ENCODE peak calls at places on chromosomes 1 and 21, in seven cellular contexts. D is astrocyte of the spinal cord, A is tibial nerve, Z is endodermal cell, Y is fibroblast of mammary gland, M is heart left ventricle, N is natural killer cell. O is an unnamed sample.

GRCh38 chr1:168387781-168388760 is 107.4 kb downstream of the TBX19 start:
- DNase-seq in D (no peak), A (no peak), Z (peak; percentile 55), Y (no peak), M (no peak), N (no peak), O (no peak)

GRCh38 chr1:115507256-115507589 is 134.5 kb upstream of the VANGL1 start:
- DNase-seq in D (peak; percentile 53), A (no peak), Z (peak; percentile 78), Y (peak; percentile 69), M (no peak), N (no peak), O (no peak)

GRCh38 chr1:207021139-207021861 is 11.3 kb downstream of the C1orf116 start:
- DNase-seq in D (peak; percentile 62), A (no peak), Z (no peak), Y (no peak), M (no peak), N (no peak), O (no peak)

GRCh38 chr1:95048332-95048731 is 24.4 kb downstream of the ALG14 start:
- DNase-seq in D (no peak), A (no peak), Z (no peak), Y (no peak), M (no peak), N (no peak), O (no peak)

GRCh38 chr1:59915516-59915915 is 11.1 kb downstream of the CYP2J2 start:
- DNase-seq in D (no peak), A (no peak), Z (no peak), Y (no peak), M (no peak), N (no peak), O (no peak)

GRCh38 chr1:101506541-101507164 is 269.8 kb downstream of the S1PR1 start:
- DNase-seq in D (peak; percentile 33), A (no peak), Z (peak; percentile 69), Y (peak; percentile 51), M (no peak), N (no peak), O (no peak)

GRCh38 chr1:243977104-243977503 is 74.0 kb upstream of the ZBTB18 start:
- DNase-seq in D (peak; percentile 68), A (no peak), Z (no peak), Y (peak; percentile 42), M (no peak), N (no peak), O (no peak)

GRCh38 chr1:125087247-125087646 is 3902.5 kb downstream of the SRGAP2C start:
- DNase-seq in D (no peak), A (no peak), Z (no peak), Y (no peak), M (no peak), N (no peak), O (no peak)

GRCh38 chr1:209109001-209109785 is 474.3 kb upstream of the CAMK1G start:
- DNase-seq in D (no peak), A (no peak), Z (no peak), Y (no peak), M (no peak), N (no peak), O (no peak)

GRCh38 chr1:228009116-228009827 is 2.5 kb downstream of the WNT3A start:
- DNase-seq in D (no peak), A (no peak), Z (peak; percentile 61), Y (no peak), M (no peak), N (peak; percentile 4), O (no peak)

GRCh38 chr1:42941640-42942330 is 16.9 kb downstream of the SLC2A1 start:
- DNase-seq in D (peak; percentile 85), A (no peak), Z (peak; percentile 58), Y (peak; percentile 88), M (peak; percentile 86), N (no peak), O (no peak)

GRCh38 chr21:17758703-17759102 is 60.5 kb downstream of the C21orf91 start:
- DNase-seq in D (peak; percentile 9), A (no peak), Z (no peak), Y (no peak), M (no peak), N (no peak), O (no peak)

GRCh38 chr1:8818325-8818775 is 910 bp upstream of the RERE start:
- DNase-seq in D (peak; percentile 81), A (no peak), Z (no peak), Y (peak; percentile 91), M (no peak), N (no peak), O (no peak)

GRCh38 chr21:35438643-35439404 is 389.7 kb upstream of the RUNX1 start:
- DNase-seq in D (no peak), A (no peak), Z (peak; percentile 49), Y (no peak), M (no peak), N (no peak), O (peak; percentile 46)

DNA sequence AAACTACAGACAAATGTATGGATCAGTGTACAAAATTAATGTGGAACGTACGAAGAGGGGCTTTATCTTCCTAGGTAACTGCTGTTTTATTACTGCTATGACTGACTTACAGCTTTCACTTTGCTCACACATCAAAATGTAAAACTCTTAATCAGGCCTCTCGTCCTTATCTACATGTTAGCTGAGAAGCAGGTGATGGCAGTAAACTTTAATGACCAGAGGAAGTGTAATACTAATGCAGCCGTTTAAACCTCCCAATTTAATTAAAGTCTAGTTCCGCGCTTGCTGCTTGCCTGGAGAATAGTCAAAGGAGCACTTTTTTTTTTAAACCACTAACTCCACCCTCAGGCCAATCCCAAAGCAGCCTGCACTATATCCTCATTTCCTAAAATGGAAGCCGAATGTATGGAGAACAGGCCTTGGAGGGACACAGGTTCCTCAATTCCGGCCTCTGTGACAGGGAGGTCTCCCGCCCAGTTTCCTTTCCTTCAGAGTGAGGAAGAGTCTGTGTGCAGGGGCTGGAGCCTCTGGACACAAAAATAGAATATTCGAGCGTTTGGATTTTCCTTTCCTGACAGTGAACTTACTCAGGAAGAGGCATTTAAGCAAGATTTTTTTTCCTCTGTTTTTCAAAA is 36.7 kb upstream of the RASAL2 start:
- DNase-seq in D (peak; percentile 25), A (no peak), Z (no peak), Y (peak; percentile 47), M (no peak), N (no peak), O (no peak)
- TF ChIP-seq CTCF in D (no peak), A (no peak), Z (no peak), Y (no peak), M (no peak), N (no peak), O (no peak)

GRCh38 chr1:246335126-246335525 is 172.0 kb downstream of the SMYD3 start:
- DNase-seq in D (no peak), A (no peak), Z (no peak), Y (no peak), M (no peak), N (no peak), O (no peak)
- TF ChIP-seq CTCF in D (no peak), A (no peak), Z (no peak), Y (no peak), M (no peak), N (no peak), O (no peak)

GRCh38 chr21:44846201-44846484 is 27.3 kb downstream of the PTTG1IP start:
- DNase-seq in D (peak; percentile 24), A (no peak), Z (no peak), Y (no peak), M (no peak), N (no peak), O (no peak)

GRCh38 chr21:44846485-44847260 is 26.8 kb downstream of the PTTG1IP start:
- DNase-seq in D (no peak), A (peak; percentile 49), Z (no peak), Y (peak; percentile 72), M (peak; percentile 56), N (no peak), O (peak; percentile 31)

GRCh38 chr21:44847261-44848056 is 26.0 kb downstream of the PTTG1IP start:
- DNase-seq in D (no peak), A (no peak), Z (no peak), Y (no peak), M (peak; percentile 56), N (no peak), O (peak; percentile 13)

GRCh38 chr21:44844256-44844655 is 26.4 kb upstream of the SUMO3 start:
- DNase-seq in D (no peak), A (no peak), Z (peak; percentile 72), Y (no peak), M (no peak), N (no peak), O (no peak)

DNA sequence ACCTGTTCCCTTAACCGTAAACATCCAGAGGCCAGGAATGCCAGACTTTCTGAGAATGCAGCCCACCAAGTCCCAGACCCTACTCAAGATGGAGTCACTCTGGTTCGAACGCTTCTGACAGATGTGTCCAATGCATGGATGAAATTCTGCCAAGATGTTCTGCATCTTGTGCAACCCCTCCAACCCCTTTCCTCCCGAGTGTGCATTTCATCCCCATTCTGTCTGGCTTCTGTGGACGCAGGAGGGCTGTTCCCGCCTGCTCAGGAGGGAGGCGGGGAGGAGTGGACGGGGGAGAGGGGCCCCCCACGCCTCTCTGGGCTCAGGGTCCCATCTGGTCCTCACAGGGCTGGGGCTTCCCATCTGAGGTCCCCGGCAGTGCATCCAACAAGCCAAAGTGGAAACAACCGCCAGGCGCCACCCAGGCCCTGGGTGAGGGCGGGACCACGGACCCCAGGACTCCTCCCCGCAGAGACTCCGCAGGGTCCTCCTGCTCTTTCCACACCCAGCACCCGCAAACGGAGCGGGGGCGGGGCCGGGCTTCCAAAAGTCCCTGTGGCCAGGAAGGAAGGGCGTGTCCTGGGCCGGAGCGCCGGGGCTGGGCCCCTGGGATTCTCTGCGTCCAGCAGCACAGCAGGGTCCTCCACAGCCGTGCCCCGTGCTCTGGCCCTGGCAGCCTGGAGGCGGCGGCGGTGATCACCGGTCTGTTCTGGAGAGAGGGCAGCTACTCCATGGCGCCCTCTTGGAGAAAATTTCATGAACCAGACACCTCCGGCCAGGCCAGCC is 27.7 kb upstream of the SUMO3 start:
- DNase-seq in D (peak; percentile 48), A (peak; percentile 21), Z (peak; percentile 95), Y (peak; percentile 49), M (peak; percentile 89), N (peak; percentile 41), O (peak; percentile 26)
- TF ChIP-seq CTCF in D (peak; percentile 60), A (no peak), Z (peak; percentile 73), Y (peak; percentile 34), M (peak; percentile 50), N (no peak), O (no peak)

GRCh38 chr1:217433664-217434063 is 197.2 kb downstream of the GPATCH2 start:
- DNase-seq in D (no peak), A (no peak), Z (no peak), Y (no peak), M (no peak), N (no peak), O (no peak)

GRCh38 chr1:217432339-217432738 is 198.6 kb downstream of the GPATCH2 start:
- DNase-seq in D (no peak), A (no peak), Z (no peak), Y (no peak), M (no peak), N (no peak), O (no peak)

GRCh38 chr1:217435159-217435558 is 195.7 kb downstream of the GPATCH2 start:
- DNase-seq in D (no peak), A (no peak), Z (no peak), Y (no peak), M (no peak), N (no peak), O (no peak)

GRCh38 chr1:217425528-217425927 is 205.4 kb downstream of the GPATCH2 start:
- DNase-seq in D (no peak), A (no peak), Z (no peak), Y (peak; percentile 65), M (no peak), N (no peak), O (no peak)

GRCh38 chr1:217431395-217431794 is 199.5 kb downstream of the GPATCH2 start:
- DNase-seq in D (no peak), A (no peak), Z (no peak), Y (no peak), M (no peak), N (no peak), O (no peak)
- TF ChIP-seq CTCF in D (no peak), A (no peak), Z (no peak), Y (peak; percentile 14), M (no peak), N (no peak), O (no peak)